ENCODE peak calls at places on chromosomes 3 and 15, in six cellular contexts. One of them, this sample, is unnamed.

GRCh38 chr3:151318313-151318712 is 1.7 kb upstream of the GPR87 start:
- DNase-seq in fibroblast of mammary gland: peak; percentile 48
- DNase-seq in uterus: no peak
- DNase-seq in endothelial cell: no peak
- DNase-seq in Panc1: no peak
- DNase-seq in cardiac muscle cell: no peak
- DNase-seq in this sample: no peak

GRCh38 chr3:195270350-195271115 is 426 bp downstream of the XXYLT1 start:
- DNase-seq in endothelial cell: peak; percentile 77
- DNase-seq in cardiac muscle cell: peak; percentile 55
- DNase-seq in fibroblast of mammary gland: peak; percentile 29
- DNase-seq in uterus: peak; percentile 55
- DNase-seq in Panc1: no peak
- DNase-seq in this sample: peak; percentile 81

GRCh38 chr3:67077656-67078055 is 79.5 kb downstream of the KBTBD8 start:
- DNase-seq in Panc1: no peak
- DNase-seq in fibroblast of mammary gland: peak; percentile 55
- DNase-seq in endothelial cell: no peak
- DNase-seq in cardiac muscle cell: peak; percentile 25
- DNase-seq in uterus: no peak
- DNase-seq in this sample: no peak

GRCh38 chr15:85651551-85651950 is 143.2 kb downstream of the KLHL25 start:
- DNase-seq in endothelial cell: no peak
- DNase-seq in fibroblast of mammary gland: no peak
- DNase-seq in uterus: no peak
- DNase-seq in Panc1: no peak
- DNase-seq in cardiac muscle cell: no peak
- DNase-seq in this sample: no peak

GRCh38 chr15:71218272-71218805 is 103.1 kb downstream of the THSD4 start:
- DNase-seq in cardiac muscle cell: peak; percentile 5
- DNase-seq in Panc1: no peak
- DNase-seq in endothelial cell: no peak
- DNase-seq in fibroblast of mammary gland: no peak
- DNase-seq in uterus: no peak
- DNase-seq in this sample: no peak

GRCh38 chr3:34011171-34012101 is 213.0 kb downstream of the PDCD6IP start:
- DNase-seq in endothelial cell: peak; percentile 5
- DNase-seq in cardiac muscle cell: no peak
- DNase-seq in Panc1: peak; percentile 8
- DNase-seq in uterus: no peak
- DNase-seq in fibroblast of mammary gland: peak; percentile 63
- DNase-seq in this sample: no peak

GRCh38 chr15:46014532-46014931 is 379.7 kb downstream of the SQOR start:
- DNase-seq in cardiac muscle cell: no peak
- DNase-seq in Panc1: no peak
- DNase-seq in uterus: no peak
- DNase-seq in fibroblast of mammary gland: no peak
- DNase-seq in endothelial cell: no peak
- DNase-seq in this sample: no peak

GRCh38 chr15:63088532-63089245 is 33.0 kb upstream of the LACTB start:
- DNase-seq in endothelial cell: no peak
- DNase-seq in uterus: no peak
- DNase-seq in Panc1: no peak
- DNase-seq in fibroblast of mammary gland: no peak
- DNase-seq in cardiac muscle cell: no peak
- DNase-seq in this sample: no peak

GRCh38 chr15:80162059-80162554 is 9.3 kb downstream of the FAH start:
- DNase-seq in Panc1: no peak
- DNase-seq in uterus: no peak
- DNase-seq in fibroblast of mammary gland: peak; percentile 16
- DNase-seq in endothelial cell: no peak
- DNase-seq in cardiac muscle cell: peak; percentile 85
- DNase-seq in this sample: no peak

GRCh38 chr3:186825294-186825821 is 17.2 kb upstream of the ADIPOQ start:
- DNase-seq in fibroblast of mammary gland: peak; percentile 69
- DNase-seq in endothelial cell: peak; percentile 22
- DNase-seq in Panc1: no peak
- DNase-seq in uterus: no peak
- DNase-seq in cardiac muscle cell: peak; percentile 80
- DNase-seq in this sample: no peak

GRCh38 chr15:76991741-76992645 is 2.9 kb upstream of the PSTPIP1 start:
- DNase-seq in Panc1: no peak
- DNase-seq in endothelial cell: no peak
- DNase-seq in uterus: no peak
- DNase-seq in fibroblast of mammary gland: no peak
- DNase-seq in cardiac muscle cell: no peak
- DNase-seq in this sample: no peak

GRCh38 chr15:100902436-100903190 is 16.5 kb upstream of the LRRK1 start:
- DNase-seq in endothelial cell: no peak
- DNase-seq in cardiac muscle cell: peak; percentile 96
- DNase-seq in Panc1: no peak
- DNase-seq in uterus: peak; percentile 93
- DNase-seq in fibroblast of mammary gland: peak; percentile 90
- DNase-seq in this sample: no peak

GRCh38 chr3:28994161-28994905 is 286.5 kb upstream of the RBMS3 start:
- DNase-seq in uterus: no peak
- DNase-seq in cardiac muscle cell: no peak
- DNase-seq in Panc1: no peak
- DNase-seq in endothelial cell: no peak
- DNase-seq in fibroblast of mammary gland: no peak
- DNase-seq in this sample: no peak

GRCh38 chr15:88708256-88709054 is 69.6 kb downstream of the ISG20 start:
- DNase-seq in cardiac muscle cell: peak; percentile 9
- DNase-seq in fibroblast of mammary gland: peak; percentile 20
- DNase-seq in Panc1: no peak
- DNase-seq in endothelial cell: no peak
- DNase-seq in uterus: no peak
- DNase-seq in this sample: no peak

GRCh38 chr3:109071349-109072142 is 46.4 kb downstream of the MORC1 start:
- DNase-seq in endothelial cell: no peak
- DNase-seq in Panc1: no peak
- DNase-seq in fibroblast of mammary gland: no peak
- DNase-seq in uterus: no peak
- DNase-seq in cardiac muscle cell: no peak
- DNase-seq in this sample: peak; percentile 6

GRCh38 chr3:48826451-48826850 is 21.2 kb downstream of the PRKAR2A start:
- DNase-seq in cardiac muscle cell: peak; percentile 92
- DNase-seq in uterus: no peak
- DNase-seq in endothelial cell: no peak
- DNase-seq in fibroblast of mammary gland: peak; percentile 96
- DNase-seq in Panc1: no peak
- DNase-seq in this sample: no peak

GRCh38 chr3:125512135-125512920 is 7.7 kb downstream of the SNX4 start:
- DNase-seq in fibroblast of mammary gland: peak; percentile 41
- DNase-seq in Panc1: no peak
- DNase-seq in endothelial cell: no peak
- DNase-seq in cardiac muscle cell: peak; percentile 59
- DNase-seq in uterus: no peak
- DNase-seq in this sample: no peak

GRCh38 chr3:61663728-61664492 is 102.5 kb downstream of the PTPRG start:
- DNase-seq in fibroblast of mammary gland: peak; percentile 98
- DNase-seq in cardiac muscle cell: peak; percentile 88
- DNase-seq in uterus: no peak
- DNase-seq in endothelial cell: no peak
- DNase-seq in Panc1: no peak
- DNase-seq in this sample: no peak

GRCh38 chr3:129398803-129399144 is 29.7 kb downstream of the EFCAB12 start:
- DNase-seq in cardiac muscle cell: peak; percentile 32
- DNase-seq in fibroblast of mammary gland: peak; percentile 27
- DNase-seq in uterus: no peak
- DNase-seq in Panc1: no peak
- DNase-seq in endothelial cell: peak; percentile 14
- DNase-seq in this sample: no peak

GRCh38 chr3:135929670-135930069 is 35.9 kb upstream of the PPP2R3A start:
- DNase-seq in cardiac muscle cell: peak; percentile 48
- DNase-seq in uterus: peak; percentile 84
- DNase-seq in endothelial cell: no peak
- DNase-seq in fibroblast of mammary gland: peak; percentile 83
- DNase-seq in Panc1: no peak
- DNase-seq in this sample: no peak

GRCh38 chr3:65843732-65844131 is 195.0 kb downstream of the MAGI1 start:
- DNase-seq in Panc1: no peak
- DNase-seq in endothelial cell: no peak
- DNase-seq in fibroblast of mammary gland: no peak
- DNase-seq in uterus: no peak
- DNase-seq in cardiac muscle cell: no peak
- DNase-seq in this sample: no peak

GRCh38 chr15:43151688-43152087 is 18.3 kb downstream of the TMEM62 start:
- DNase-seq in fibroblast of mammary gland: no peak
- DNase-seq in uterus: no peak
- DNase-seq in cardiac muscle cell: no peak
- DNase-seq in endothelial cell: no peak
- DNase-seq in Panc1: no peak
- DNase-seq in this sample: no peak

GRCh38 chr15:62348119-62348518 is 183.0 kb upstream of the C2CD4B start:
- DNase-seq in Panc1: no peak
- DNase-seq in endothelial cell: no peak
- DNase-seq in cardiac muscle cell: no peak
- DNase-seq in fibroblast of mammary gland: no peak
- DNase-seq in uterus: no peak
- DNase-seq in this sample: no peak

GRCh38 chr3:11248596-11248995 is 23.6 kb upstream of the ATG7 start:
- DNase-seq in Panc1: no peak
- DNase-seq in fibroblast of mammary gland: no peak
- DNase-seq in uterus: no peak
- DNase-seq in cardiac muscle cell: no peak
- DNase-seq in endothelial cell: no peak
- DNase-seq in this sample: no peak

GRCh38 chr3:185724761-185725160 is 100.1 kb downstream of the IGF2BP2 start:
- DNase-seq in fibroblast of mammary gland: peak; percentile 56
- DNase-seq in endothelial cell: no peak
- DNase-seq in cardiac muscle cell: peak; percentile 66
- DNase-seq in Panc1: no peak
- DNase-seq in uterus: no peak
- DNase-seq in this sample: no peak

GRCh38 chr3:43256714-43257461 is 29.5 kb upstream of the SNRK start:
- DNase-seq in uterus: no peak
- DNase-seq in Panc1: no peak
- DNase-seq in cardiac muscle cell: no peak
- DNase-seq in endothelial cell: no peak
- DNase-seq in fibroblast of mammary gland: no peak
- DNase-seq in this sample: no peak

GRCh38 chr3:172595648-172596393 is 72.6 kb upstream of the TNFSF10 start:
- DNase-seq in uterus: peak; percentile 49
- DNase-seq in fibroblast of mammary gland: peak; percentile 76
- DNase-seq in endothelial cell: no peak
- DNase-seq in Panc1: peak; percentile 51
- DNase-seq in cardiac muscle cell: peak; percentile 79
- DNase-seq in this sample: no peak

GRCh38 chr3:40398346-40398745 is 11.4 kb downstream of the ENTPD3 start:
- DNase-seq in Panc1: no peak
- DNase-seq in cardiac muscle cell: peak; percentile 19
- DNase-seq in endothelial cell: no peak
- DNase-seq in uterus: no peak
- DNase-seq in fibroblast of mammary gland: no peak
- DNase-seq in this sample: no peak

GRCh38 chr15:33608714-33609113 is 297.9 kb downstream of the RYR3 start:
- DNase-seq in endothelial cell: no peak
- DNase-seq in fibroblast of mammary gland: peak; percentile 6
- DNase-seq in uterus: no peak
- DNase-seq in Panc1: no peak
- DNase-seq in cardiac muscle cell: no peak
- DNase-seq in this sample: peak; percentile 1

GRCh38 chr15:68415501-68416157 is 16.3 kb downstream of the ITGA11 start:
- DNase-seq in uterus: peak; percentile 55
- DNase-seq in endothelial cell: no peak
- DNase-seq in Panc1: no peak
- DNase-seq in fibroblast of mammary gland: no peak
- DNase-seq in cardiac muscle cell: no peak
- DNase-seq in this sample: no peak

GRCh38 chr3:120147072-120147871 is 53.0 kb upstream of the GSK3B start:
- DNase-seq in cardiac muscle cell: no peak
- DNase-seq in uterus: no peak
- DNase-seq in Panc1: no peak
- DNase-seq in fibroblast of mammary gland: no peak
- DNase-seq in endothelial cell: no peak
- DNase-seq in this sample: peak; percentile 80
- TF ChIP-seq CTCF in cardiac muscle cell: no peak
- TF ChIP-seq CTCF in uterus: no peak
- TF ChIP-seq CTCF in Panc1: peak; percentile 33
- TF ChIP-seq CTCF in fibroblast of mammary gland: no peak
- TF ChIP-seq CTCF in endothelial cell: no peak
- TF ChIP-seq CTCF in this sample: no peak

GRCh38 chr3:47441796-47442551 is 33.8 kb downstream of the SCAP start:
- DNase-seq in uterus: no peak
- DNase-seq in endothelial cell: no peak
- DNase-seq in fibroblast of mammary gland: no peak
- DNase-seq in Panc1: no peak
- DNase-seq in cardiac muscle cell: no peak
- DNase-seq in this sample: peak; percentile 62

GRCh38 chr3:47436180-47436579 is 39.6 kb downstream of the SCAP start:
- DNase-seq in cardiac muscle cell: no peak
- DNase-seq in fibroblast of mammary gland: no peak
- DNase-seq in endothelial cell: no peak
- DNase-seq in uterus: no peak
- DNase-seq in Panc1: no peak
- DNase-seq in this sample: no peak

GRCh38 chr3:47444103-47444502 is 31.6 kb downstream of the SCAP start:
- DNase-seq in Panc1: no peak
- DNase-seq in fibroblast of mammary gland: peak; percentile 25
- DNase-seq in uterus: no peak
- DNase-seq in endothelial cell: no peak
- DNase-seq in cardiac muscle cell: no peak
- DNase-seq in this sample: no peak

GRCh38 chr3:47443611-47443995 is 32.1 kb downstream of the SCAP start:
- DNase-seq in Panc1: peak; percentile 36
- DNase-seq in uterus: no peak
- DNase-seq in endothelial cell: no peak
- DNase-seq in cardiac muscle cell: no peak
- DNase-seq in fibroblast of mammary gland: no peak
- DNase-seq in this sample: peak; percentile 79

GRCh38 chr3:47440131-47440530 is 35.6 kb downstream of the SCAP start:
- DNase-seq in fibroblast of mammary gland: peak; percentile 32
- DNase-seq in uterus: no peak
- DNase-seq in cardiac muscle cell: peak; percentile 37
- DNase-seq in Panc1: no peak
- DNase-seq in endothelial cell: no peak
- DNase-seq in this sample: no peak
- TF ChIP-seq CTCF in fibroblast of mammary gland: peak; percentile 43
- TF ChIP-seq CTCF in uterus: no peak
- TF ChIP-seq CTCF in cardiac muscle cell: peak; percentile 46
- TF ChIP-seq CTCF in Panc1: no peak
- TF ChIP-seq CTCF in endothelial cell: peak; percentile 15
- TF ChIP-seq CTCF in this sample: peak; percentile 18

GRCh38 chr3:175956964-175957363 is 1097.8 kb downstream of the NAALADL2 start:
- DNase-seq in fibroblast of mammary gland: no peak
- DNase-seq in uterus: no peak
- DNase-seq in endothelial cell: peak; percentile 23
- DNase-seq in Panc1: no peak
- DNase-seq in cardiac muscle cell: peak; percentile 12
- DNase-seq in this sample: peak; percentile 41
- TF ChIP-seq CTCF in fibroblast of mammary gland: peak; percentile 9
- TF ChIP-seq CTCF in uterus: no peak
- TF ChIP-seq CTCF in endothelial cell: no peak
- TF ChIP-seq CTCF in Panc1: peak; percentile 21
- TF ChIP-seq CTCF in cardiac muscle cell: no peak
- TF ChIP-seq CTCF in this sample: peak; percentile 42

DNA sequence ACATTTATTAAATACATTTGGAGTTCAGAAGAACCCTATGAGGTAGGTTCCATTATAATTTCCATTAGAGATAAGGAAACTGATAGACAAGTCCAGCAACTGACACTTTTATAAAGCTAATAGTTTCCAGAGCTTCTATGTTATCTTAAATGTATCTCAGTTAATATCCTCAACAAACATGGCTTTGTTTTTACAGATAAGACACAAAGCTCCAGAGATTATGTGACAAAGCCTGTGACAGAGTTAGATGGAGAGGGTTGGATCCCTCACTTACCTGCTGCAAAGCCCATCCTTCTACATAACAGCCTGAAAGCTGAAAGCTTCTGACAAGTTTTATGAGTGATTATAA is 473 bp upstream of the COMMD2 start:
- DNase-seq in Panc1: no peak
- DNase-seq in endothelial cell: no peak
- DNase-seq in uterus: no peak
- DNase-seq in cardiac muscle cell: no peak
- DNase-seq in fibroblast of mammary gland: no peak
- DNase-seq in this sample: peak; percentile 6
- TF ChIP-seq CTCF in Panc1: no peak
- TF ChIP-seq CTCF in endothelial cell: no peak
- TF ChIP-seq CTCF in uterus: no peak
- TF ChIP-seq CTCF in cardiac muscle cell: no peak
- TF ChIP-seq CTCF in fibroblast of mammary gland: no peak
- TF ChIP-seq CTCF in this sample: no peak